ENCODE peak calls at places on chromosome 7, in six cellular contexts. One of them, this sample, is unnamed.

GRCh38 chr7:114081606-114082425 is 163.0 kb upstream of the PPP1R3A start:
- DNase-seq in fibroblast of villous mesenchyme: peak
- DNase-seq in substantia nigra: no peak
- DNase-seq in body of pancreas: peak
- DNase-seq in AG04449: peak
- DNase-seq in activated CD4-positive, alpha-beta T cell treated with anti-CD3 and anti-CD28 coated beads, Interleukin-2, amount 50 U/mL, for 1 hour: no peak
- DNase-seq in this sample: peak

GRCh38 chr7:5393328-5393727 is 30.3 kb downstream of the TNRC18 start:
- DNase-seq in fibroblast of villous mesenchyme: no peak
- DNase-seq in substantia nigra: no peak
- DNase-seq in body of pancreas: no peak
- DNase-seq in AG04449: no peak
- DNase-seq in activated CD4-positive, alpha-beta T cell treated with anti-CD3 and anti-CD28 coated beads, Interleukin-2, amount 50 U/mL, for 1 hour: no peak
- DNase-seq in this sample: no peak

GRCh38 chr7:111292026-111292430 is 201.1 kb downstream of the LRRN3 start:
- DNase-seq in fibroblast of villous mesenchyme: peak
- DNase-seq in substantia nigra: no peak
- DNase-seq in body of pancreas: no peak
- DNase-seq in AG04449: peak
- DNase-seq in activated CD4-positive, alpha-beta T cell treated with anti-CD3 and anti-CD28 coated beads, Interleukin-2, amount 50 U/mL, for 1 hour: no peak
- DNase-seq in this sample: no peak

GRCh38 chr7:15778191-15778590 is 91.7 kb upstream of the MEOX2 start:
- DNase-seq in fibroblast of villous mesenchyme: no peak
- DNase-seq in substantia nigra: no peak
- DNase-seq in body of pancreas: no peak
- DNase-seq in AG04449: no peak
- DNase-seq in activated CD4-positive, alpha-beta T cell treated with anti-CD3 and anti-CD28 coated beads, Interleukin-2, amount 50 U/mL, for 1 hour: no peak
- DNase-seq in this sample: no peak

GRCh38 chr7:30226593-30227268 is 57.7 kb upstream of the ZNRF2 start:
- DNase-seq in fibroblast of villous mesenchyme: no peak
- DNase-seq in substantia nigra: no peak
- DNase-seq in body of pancreas: peak
- DNase-seq in AG04449: no peak
- DNase-seq in activated CD4-positive, alpha-beta T cell treated with anti-CD3 and anti-CD28 coated beads, Interleukin-2, amount 50 U/mL, for 1 hour: no peak
- DNase-seq in this sample: no peak

GRCh38 chr7:2554654-2555053 is 670 bp downstream of the BRAT1 start:
- DNase-seq in fibroblast of villous mesenchyme: no peak
- DNase-seq in substantia nigra: no peak
- DNase-seq in body of pancreas: no peak
- DNase-seq in AG04449: no peak
- DNase-seq in activated CD4-positive, alpha-beta T cell treated with anti-CD3 and anti-CD28 coated beads, Interleukin-2, amount 50 U/mL, for 1 hour: no peak
- DNase-seq in this sample: peak

GRCh38 chr7:130695840-130696239 is 9.5 kb upstream of the TSGA13 start:
- DNase-seq in fibroblast of villous mesenchyme: peak
- DNase-seq in substantia nigra: no peak
- DNase-seq in body of pancreas: no peak
- DNase-seq in AG04449: no peak
- DNase-seq in activated CD4-positive, alpha-beta T cell treated with anti-CD3 and anti-CD28 coated beads, Interleukin-2, amount 50 U/mL, for 1 hour: no peak
- DNase-seq in this sample: no peak

GRCh38 chr7:556837-557555 is 37.4 kb upstream of the PDGFA start:
- DNase-seq in fibroblast of villous mesenchyme: no peak
- DNase-seq in substantia nigra: no peak
- DNase-seq in body of pancreas: no peak
- DNase-seq in AG04449: no peak
- DNase-seq in activated CD4-positive, alpha-beta T cell treated with anti-CD3 and anti-CD28 coated beads, Interleukin-2, amount 50 U/mL, for 1 hour: no peak
- DNase-seq in this sample: no peak

GRCh38 chr7:45524373-45524913 is 49.7 kb upstream of the ADCY1 start:
- DNase-seq in fibroblast of villous mesenchyme: no peak
- DNase-seq in substantia nigra: no peak
- DNase-seq in body of pancreas: peak
- DNase-seq in AG04449: no peak
- DNase-seq in activated CD4-positive, alpha-beta T cell treated with anti-CD3 and anti-CD28 coated beads, Interleukin-2, amount 50 U/mL, for 1 hour: no peak
- DNase-seq in this sample: no peak

GRCh38 chr7:124570558-124570957 is 195.0 kb downstream of the GPR37 start:
- DNase-seq in fibroblast of villous mesenchyme: no peak
- DNase-seq in substantia nigra: no peak
- DNase-seq in body of pancreas: no peak
- DNase-seq in AG04449: no peak
- DNase-seq in activated CD4-positive, alpha-beta T cell treated with anti-CD3 and anti-CD28 coated beads, Interleukin-2, amount 50 U/mL, for 1 hour: no peak
- DNase-seq in this sample: no peak

GRCh38 chr7:69550991-69551390 is 47.3 kb upstream of the AUTS2 start:
- DNase-seq in fibroblast of villous mesenchyme: no peak
- DNase-seq in substantia nigra: no peak
- DNase-seq in body of pancreas: no peak
- DNase-seq in AG04449: no peak
- DNase-seq in activated CD4-positive, alpha-beta T cell treated with anti-CD3 and anti-CD28 coated beads, Interleukin-2, amount 50 U/mL, for 1 hour: no peak
- DNase-seq in this sample: no peak

GRCh38 chr7:156640949-156641485 is 443 bp downstream of the RNF32 start:
- DNase-seq in fibroblast of villous mesenchyme: peak
- DNase-seq in substantia nigra: no peak
- DNase-seq in body of pancreas: peak
- DNase-seq in AG04449: no peak
- DNase-seq in activated CD4-positive, alpha-beta T cell treated with anti-CD3 and anti-CD28 coated beads, Interleukin-2, amount 50 U/mL, for 1 hour: peak
- DNase-seq in this sample: peak

GRCh38 chr7:22356010-22356854 is 722 bp downstream of the RAPGEF5 start:
- DNase-seq in fibroblast of villous mesenchyme: no peak
- DNase-seq in substantia nigra: no peak
- DNase-seq in body of pancreas: no peak
- DNase-seq in AG04449: no peak
- DNase-seq in activated CD4-positive, alpha-beta T cell treated with anti-CD3 and anti-CD28 coated beads, Interleukin-2, amount 50 U/mL, for 1 hour: no peak
- DNase-seq in this sample: peak

GRCh38 chr7:39621261-39621660 is 2.1 kb upstream of the RALA start:
- DNase-seq in fibroblast of villous mesenchyme: peak
- DNase-seq in substantia nigra: no peak
- DNase-seq in body of pancreas: no peak
- DNase-seq in AG04449: peak
- DNase-seq in activated CD4-positive, alpha-beta T cell treated with anti-CD3 and anti-CD28 coated beads, Interleukin-2, amount 50 U/mL, for 1 hour: no peak
- DNase-seq in this sample: no peak

GRCh38 chr7:129502708-129503685 is 666 bp downstream of the SMKR1 start:
- DNase-seq in fibroblast of villous mesenchyme: no peak
- DNase-seq in substantia nigra: no peak
- DNase-seq in body of pancreas: peak
- DNase-seq in AG04449: no peak
- DNase-seq in activated CD4-positive, alpha-beta T cell treated with anti-CD3 and anti-CD28 coated beads, Interleukin-2, amount 50 U/mL, for 1 hour: peak
- DNase-seq in this sample: no peak

GRCh38 chr7:129958643-129959479 is 6.1 kb upstream of the UBE2H start:
- DNase-seq in fibroblast of villous mesenchyme: peak
- DNase-seq in substantia nigra: no peak
- DNase-seq in body of pancreas: peak
- DNase-seq in AG04449: peak
- DNase-seq in activated CD4-positive, alpha-beta T cell treated with anti-CD3 and anti-CD28 coated beads, Interleukin-2, amount 50 U/mL, for 1 hour: no peak
- DNase-seq in this sample: no peak

GRCh38 chr7:117674617-117675016 is 194.8 kb downstream of the CFTR start:
- DNase-seq in fibroblast of villous mesenchyme: no peak
- DNase-seq in substantia nigra: no peak
- DNase-seq in body of pancreas: no peak
- DNase-seq in AG04449: no peak
- DNase-seq in activated CD4-positive, alpha-beta T cell treated with anti-CD3 and anti-CD28 coated beads, Interleukin-2, amount 50 U/mL, for 1 hour: no peak
- DNase-seq in this sample: no peak

GRCh38 chr7:6284055-6284400 is 11.6 kb upstream of the CYTH3 start:
- DNase-seq in fibroblast of villous mesenchyme: peak
- DNase-seq in substantia nigra: no peak
- DNase-seq in body of pancreas: no peak
- DNase-seq in AG04449: no peak
- DNase-seq in activated CD4-positive, alpha-beta T cell treated with anti-CD3 and anti-CD28 coated beads, Interleukin-2, amount 50 U/mL, for 1 hour: no peak
- DNase-seq in this sample: no peak

GRCh38 chr7:95104739-95105138 is 197.3 kb downstream of the PPP1R9A start:
- DNase-seq in fibroblast of villous mesenchyme: peak
- DNase-seq in substantia nigra: no peak
- DNase-seq in body of pancreas: peak
- DNase-seq in AG04449: no peak
- DNase-seq in activated CD4-positive, alpha-beta T cell treated with anti-CD3 and anti-CD28 coated beads, Interleukin-2, amount 50 U/mL, for 1 hour: no peak
- DNase-seq in this sample: no peak

GRCh38 chr7:158530800-158531609 is 56.6 kb downstream of the PTPRN2 start:
- DNase-seq in fibroblast of villous mesenchyme: no peak
- DNase-seq in substantia nigra: no peak
- DNase-seq in body of pancreas: no peak
- DNase-seq in AG04449: no peak
- DNase-seq in activated CD4-positive, alpha-beta T cell treated with anti-CD3 and anti-CD28 coated beads, Interleukin-2, amount 50 U/mL, for 1 hour: no peak
- DNase-seq in this sample: no peak

GRCh38 chr7:86116-86515 is 106.3 kb upstream of the FAM20C start:
- DNase-seq in fibroblast of villous mesenchyme: no peak
- DNase-seq in substantia nigra: no peak
- DNase-seq in body of pancreas: no peak
- DNase-seq in AG04449: no peak
- DNase-seq in activated CD4-positive, alpha-beta T cell treated with anti-CD3 and anti-CD28 coated beads, Interleukin-2, amount 50 U/mL, for 1 hour: no peak
- DNase-seq in this sample: no peak

GRCh38 chr7:4707134-4707651 is 25.1 kb downstream of the FOXK1 start:
- DNase-seq in fibroblast of villous mesenchyme: peak
- DNase-seq in substantia nigra: no peak
- DNase-seq in body of pancreas: no peak
- DNase-seq in AG04449: no peak
- DNase-seq in activated CD4-positive, alpha-beta T cell treated with anti-CD3 and anti-CD28 coated beads, Interleukin-2, amount 50 U/mL, for 1 hour: no peak
- DNase-seq in this sample: no peak

GRCh38 chr7:69898189-69898588 is 299.9 kb downstream of the AUTS2 start:
- DNase-seq in fibroblast of villous mesenchyme: no peak
- DNase-seq in substantia nigra: no peak
- DNase-seq in body of pancreas: no peak
- DNase-seq in AG04449: no peak
- DNase-seq in activated CD4-positive, alpha-beta T cell treated with anti-CD3 and anti-CD28 coated beads, Interleukin-2, amount 50 U/mL, for 1 hour: no peak
- DNase-seq in this sample: no peak

GRCh38 chr7:37440738-37441404 is 7.8 kb downstream of the ELMO1 start:
- DNase-seq in fibroblast of villous mesenchyme: no peak
- DNase-seq in substantia nigra: no peak
- DNase-seq in body of pancreas: peak
- DNase-seq in AG04449: no peak
- DNase-seq in activated CD4-positive, alpha-beta T cell treated with anti-CD3 and anti-CD28 coated beads, Interleukin-2, amount 50 U/mL, for 1 hour: peak
- DNase-seq in this sample: no peak

GRCh38 chr7:145848691-145849090 is 267.9 kb upstream of the CNTNAP2 start:
- DNase-seq in fibroblast of villous mesenchyme: no peak
- DNase-seq in substantia nigra: no peak
- DNase-seq in body of pancreas: no peak
- DNase-seq in AG04449: no peak
- DNase-seq in activated CD4-positive, alpha-beta T cell treated with anti-CD3 and anti-CD28 coated beads, Interleukin-2, amount 50 U/mL, for 1 hour: no peak
- DNase-seq in this sample: peak

GRCh38 chr7:22808140-22808539 is 14.5 kb downstream of the TOMM7 start:
- DNase-seq in fibroblast of villous mesenchyme: no peak
- DNase-seq in substantia nigra: no peak
- DNase-seq in body of pancreas: no peak
- DNase-seq in AG04449: no peak
- DNase-seq in activated CD4-positive, alpha-beta T cell treated with anti-CD3 and anti-CD28 coated beads, Interleukin-2, amount 50 U/mL, for 1 hour: no peak
- DNase-seq in this sample: no peak

This sample was measured in B cell.